ENCODE peak calls at places on chromosomes 2 and 18, in nine cellular contexts. V is stimulated activated CD4-positive, alpha-beta T cell treated with anti-CD3 and anti-CD28 coated beads, Interleukin-2, amount 100 ng/mL, for 48 hours; H is NCI-H187; J is NCI-H1092; C is head of caudate nucleus; M is AG08395; T is erythroblast; W is GOT3; Q is activated naive CD4-positive, alpha-beta T cell. N is an unnamed sample.

GRCh38 chr2:139160838-139161237 is 380.6 kb upstream of the NXPH2 start:
- DNase-seq in T (no peak), V (no peak), J (no peak), M (no peak), C (no peak), Q (no peak), W (no peak), H (no peak), N (no peak)

GRCh38 chr2:64957114-64957903 is 31.9 kb upstream of the SLC1A4 start:
- DNase-seq in V (no peak), T (no peak), W (no peak), M (no peak), H (no peak), J (no peak), Q (no peak), C (no peak), N (no peak)

GRCh38 chr18:24535831-24536230 is 75.4 kb downstream of the HRH4 start:
- DNase-seq in W (no peak), M (no peak), T (no peak), C (no peak), Q (no peak), V (no peak), J (no peak), H (no peak), N (no peak)

GRCh38 chr2:18118703-18119102 is 240.2 kb downstream of the KCNS3 start:
- DNase-seq in T (no peak), C (no peak), M (peak; percentile 66), J (no peak), W (no peak), H (no peak), V (no peak), Q (no peak), N (peak; percentile 25)

GRCh38 chr18:63832470-63832869 is 55.0 kb upstream of the SERPINB2 start:
- DNase-seq in T (no peak), H (no peak), J (no peak), M (peak; percentile 68), Q (no peak), V (no peak), W (no peak), C (no peak), N (peak; percentile 62)

GRCh38 chr2:117855886-117856285 is 41.4 kb downstream of the DDX18 start:
- DNase-seq in C (no peak), V (no peak), Q (no peak), T (no peak), M (no peak), H (no peak), J (no peak), W (no peak), N (no peak)

GRCh38 chr2:38095655-38095995 is 19.7 kb upstream of the CYP1B1 start:
- DNase-seq in C (no peak), J (no peak), V (no peak), Q (no peak), M (no peak), W (no peak), H (no peak), T (no peak), N (no peak)

GRCh38 chr2:61460168-61460567 is 10.7 kb downstream of the USP34 start:
- DNase-seq in J (no peak), C (no peak), W (no peak), Q (no peak), H (no peak), T (peak; percentile 32), M (peak; percentile 57), V (no peak), N (peak; percentile 41)

GRCh38 chr2:239936838-239937581 is 88.1 kb downstream of the NDUFA10 start:
- DNase-seq in C (peak; percentile 8), V (no peak), W (no peak), M (no peak), J (no peak), T (no peak), Q (no peak), H (no peak), N (no peak)